ENCODE peak calls at places on chromosomes 5 and 9, in eight cellular contexts. D is left ventricle myocardium inferior, G is IMR-90, Z is mammary epithelial cell, R is breast epithelium, Y is GM23338, M is brain microvascular endothelial cell, J is epithelial cell of prostate. W is an unnamed sample.

GRCh38 chr9:125747765-125748510 is 765 bp downstream of the PBX3 start:
- DNase-seq in M (no peak), R (no peak), D (peak; percentile 40), Z (no peak), G (no peak), Y (peak; percentile 48), J (no peak), W (peak; percentile 21)

GRCh38 chr5:10077721-10078551 is 171.8 kb downstream of the ATPSCKMT start:
- DNase-seq in Y (no peak), M (no peak), Z (no peak), G (peak; percentile 35), R (no peak), D (no peak), J (no peak), W (no peak)

GRCh38 chr9:89614319-89614892 is 9.6 kb downstream of the GADD45G start:
- DNase-seq in Z (no peak), M (no peak), Y (no peak), G (no peak), J (no peak), D (no peak), R (no peak), W (no peak)

GRCh38 chr5:32116574-32117313 is 57.4 kb downstream of the GOLPH3 start:
- DNase-seq in M (no peak), J (no peak), G (peak; percentile 34), Y (no peak), D (no peak), Z (no peak), R (no peak), W (no peak)

GRCh38 chr5:33321026-33321425 is 119.7 kb upstream of the TARS1 start:
- DNase-seq in G (peak; percentile 98), J (peak; percentile 70), Y (no peak), R (no peak), D (no peak), M (peak; percentile 96), Z (peak; percentile 85), W (no peak)

GRCh38 chr5:157266286-157267007 is 524 bp downstream of the CYFIP2 start:
- DNase-seq in M (no peak), D (no peak), Y (peak; percentile 71), G (no peak), R (no peak), Z (no peak), J (no peak), W (peak; percentile 79)

GRCh38 chr5:372911-373709 is 51.6 kb downstream of the AHRR start:
- DNase-seq in Y (peak; percentile 44), D (no peak), J (no peak), Z (no peak), M (no peak), R (peak; percentile 16), G (no peak), W (no peak)

GRCh38 chr9:131815971-131816873 is 76.3 kb upstream of the RAPGEF1 start:
- DNase-seq in R (no peak), Y (no peak), J (no peak), D (no peak), G (no peak), M (no peak), Z (peak; percentile 47), W (no peak)

GRCh38 chr9:33452828-33453271 is 5.5 kb upstream of the AQP3 start:
- DNase-seq in J (peak; percentile 80), G (peak; percentile 84), Y (peak; percentile 94), M (peak; percentile 78), D (peak; percentile 28), Z (peak; percentile 85), R (peak; percentile 57), W (peak; percentile 4)

GRCh38 chr5:90909091-90909503 is 350.5 kb downstream of the ADGRV1 start:
- DNase-seq in G (peak; percentile 39), D (no peak), J (no peak), R (no peak), Y (no peak), Z (no peak), M (peak; percentile 16), W (no peak)

GRCh38 chr9:115000217-115000639 is 69.8 kb upstream of the TNFSF8 start:
- DNase-seq in G (no peak), M (no peak), R (no peak), D (no peak), Y (no peak), Z (no peak), J (no peak), W (no peak)

GRCh38 chr9:112500842-112501241 is 14.2 kb downstream of the KIAA1958 start:
- DNase-seq in Z (no peak), M (no peak), Y (no peak), D (no peak), R (no peak), J (no peak), G (no peak), W (no peak)

GRCh38 chr5:111681791-111682190 is 75.2 kb downstream of the NREP start:
- DNase-seq in J (no peak), Y (no peak), M (peak; percentile 40), G (peak; percentile 16), R (no peak), Z (no peak), D (no peak), W (no peak)

DNA sequence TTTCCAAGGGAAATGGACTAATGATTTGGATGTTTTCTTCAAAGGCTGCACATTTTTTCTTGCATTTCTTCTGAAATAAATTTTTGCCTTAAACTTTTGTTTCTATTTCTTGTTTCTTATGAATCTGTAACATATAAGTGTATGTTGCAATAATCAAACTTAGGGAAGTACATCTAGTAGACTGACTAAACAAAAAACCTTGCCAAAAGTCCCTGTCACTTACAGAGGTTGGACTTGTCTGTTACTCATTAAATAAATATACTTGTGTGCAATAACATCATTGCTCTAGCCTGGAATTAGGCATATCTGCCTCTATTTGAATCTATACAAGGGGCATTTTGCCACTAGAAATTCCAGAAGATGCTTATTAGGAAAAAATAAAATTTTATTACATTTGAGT is 56.6 kb downstream of the C6 start:
- DNase-seq in M (no peak), R (no peak), D (no peak), G (peak; percentile 90), J (peak; percentile 39), Y (no peak), Z (no peak), W (no peak)
- H3K27ac ChIP-seq in M (no peak overlapping the region), R (no peak overlapping the region), D (no peak overlapping the region), G (no peak overlapping the region), J (no peak overlapping the region), Y (no peak overlapping the region), Z (no peak overlapping the region), W (no peak overlapping the region)

GRCh38 chr9:86405926-86406325 is 51.7 kb upstream of the TUT7 start:
- DNase-seq in D (no peak), M (peak; percentile 88), J (peak; percentile 84), Y (peak; percentile 8), G (peak; percentile 95), Z (peak; percentile 96), R (no peak), W (no peak)
- H3K27ac ChIP-seq in D (peak overlapping the region; percentile 27), M (peak overlapping the region; percentile 65), J (peak overlapping the region; percentile 89), Y (no peak overlapping the region), G (peak overlapping the region; percentile 55), Z (peak overlapping the region; percentile 93), R (peak overlapping the region; percentile 15), W (no peak overlapping the region)

DNA sequence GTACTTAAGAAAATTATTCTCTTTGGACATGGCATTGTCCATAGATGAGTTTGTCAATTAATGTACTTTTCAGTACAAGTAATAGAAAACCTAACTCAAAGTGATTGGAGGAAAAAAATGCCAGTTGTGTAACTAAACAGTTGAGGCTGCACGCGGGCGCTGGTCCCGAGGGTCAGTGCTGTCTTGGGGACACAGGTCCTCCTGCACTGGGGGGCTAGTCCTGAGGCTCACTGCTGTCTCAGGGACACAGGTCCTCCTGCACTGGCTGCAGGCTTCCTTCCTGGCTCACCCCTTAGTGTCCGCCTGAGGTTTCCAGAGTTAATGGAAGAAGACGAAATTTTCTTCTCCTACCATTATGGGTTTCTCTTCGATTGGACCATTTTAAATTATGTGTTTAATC is 281.1 kb downstream of the CD180 start:
- DNase-seq in J (no peak), R (no peak), Z (no peak), M (no peak), Y (no peak), D (no peak), G (no peak), W (no peak)
- H3K27ac ChIP-seq in J (no peak overlapping the region), R (no peak overlapping the region), Z (no peak overlapping the region), M (no peak overlapping the region), Y (no peak overlapping the region), D (no peak overlapping the region), G (no peak overlapping the region), W (no peak overlapping the region)

DNA sequence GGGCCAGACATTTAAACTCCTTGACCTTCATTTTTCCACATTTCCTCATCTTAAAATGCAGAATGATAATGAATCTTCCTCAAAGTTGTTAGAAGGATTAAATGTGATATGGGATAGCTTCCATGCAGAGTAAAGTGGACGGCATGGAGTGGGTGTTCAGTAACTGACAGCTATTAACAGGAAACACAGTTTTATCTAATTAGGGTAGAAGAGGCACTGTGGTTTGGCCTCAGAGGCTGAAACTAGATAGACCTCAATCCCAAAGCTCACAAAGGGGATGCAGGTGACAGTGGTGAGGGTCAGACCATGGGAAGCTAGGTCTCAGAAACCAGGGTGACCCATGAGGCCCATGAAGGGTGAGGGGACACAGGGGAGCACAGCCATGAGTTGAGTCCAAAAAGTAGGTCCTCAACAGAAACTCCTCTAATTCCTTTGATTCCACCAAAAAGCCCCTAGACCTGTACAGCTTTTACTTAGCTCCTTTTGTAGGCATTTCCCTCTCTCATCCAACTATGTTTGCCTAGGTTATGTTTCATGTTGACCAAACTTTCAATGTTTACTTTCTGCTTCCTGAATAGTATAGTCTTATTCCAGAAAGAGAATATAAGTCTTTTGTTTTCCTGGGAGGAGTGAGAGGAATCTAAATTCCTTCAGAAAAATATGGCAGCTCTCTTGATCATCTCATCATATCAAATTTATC is 27.9 kb upstream of the GLDC start:
- DNase-seq in Y (no peak), R (no peak), G (no peak), J (no peak), Z (no peak), M (no peak), D (no peak), W (no peak)
- H3K27ac ChIP-seq in Y (no peak overlapping the region), R (no peak overlapping the region), G (no peak overlapping the region), J (no peak overlapping the region), Z (no peak overlapping the region), M (no peak overlapping the region), D (no peak overlapping the region), W (no peak overlapping the region)

GRCh38 chr9:70044450-70045307 is 1.0 kb downstream of the MAMDC2 start:
- DNase-seq in G (peak; percentile 63), M (peak; percentile 61), D (peak; percentile 25), R (no peak), Y (peak; percentile 66), Z (peak; percentile 78), J (no peak), W (no peak)
- H3K27ac ChIP-seq in G (no peak overlapping the region), M (no peak overlapping the region), D (peak overlapping the region; percentile 81), R (peak overlapping the region; percentile 79), Y (peak overlapping the region; percentile 67), Z (peak overlapping the region; percentile 13), J (peak overlapping the region; percentile 5), W (no peak overlapping the region)

DNA sequence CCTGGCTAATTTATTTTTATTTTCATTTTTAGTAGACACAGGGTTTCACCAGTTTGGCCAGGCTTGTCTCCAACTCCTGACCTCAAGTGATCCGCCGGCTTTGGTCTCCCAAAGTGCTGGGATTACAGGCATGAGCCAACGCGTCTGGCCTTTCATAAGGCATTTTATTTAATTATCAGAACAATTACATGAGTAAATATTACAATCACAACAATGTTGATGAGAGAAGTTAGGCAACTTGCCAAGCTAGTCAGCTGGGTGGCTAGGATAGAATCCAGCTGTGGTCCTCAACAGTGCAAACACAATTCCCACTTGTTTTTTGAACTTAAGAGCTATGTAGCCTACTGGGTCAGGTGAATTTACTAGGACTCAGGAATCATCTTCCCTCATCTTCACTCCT is 22.0 kb downstream of the C9orf57 start:
- DNase-seq in Z (no peak), D (peak; percentile 44), Y (no peak), G (no peak), R (no peak), J (no peak), M (no peak), W (no peak)
- H3K27ac ChIP-seq in Z (no peak overlapping the region), D (peak overlapping the region; percentile 58), Y (no peak overlapping the region), G (no peak overlapping the region), R (peak overlapping the region; percentile 12), J (no peak overlapping the region), M (no peak overlapping the region), W (no peak overlapping the region)

W was measured in substantia nigra.